ENCODE peak calls at places on chromosome 21, in four cellular contexts. T, J, M and Y are unnamed samples. For H3K9me3 and H3K4me1, the result is how much of the 10 kb centered on the place peaks cover.

GRCh38 chr21:46130721-46131720 is 24.4 kb downstream of the FTCD start:
- DNase-seq in T (no peak), J (no peak), M (no peak), Y (no peak)

GRCh38 chr21:28067015-28067414 is 925.7 kb downstream of the LTN1 start:
- DNase-seq in T (no peak), J (no peak), M (no peak), Y (no peak)

GRCh38 chr21:25848309-25848708 is 113.5 kb downstream of the GABPA start:
- DNase-seq in T (no peak), J (no peak), M (no peak), Y (no peak)

GRCh38 chr21:46116189-46116845 is 18.4 kb downstream of the COL6A2 start:
- DNase-seq in T (no peak), J (peak), M (no peak), Y (no peak)

GRCh38 chr21:16965424-16965823 is 547.4 kb upstream of the CXADR start:
- DNase-seq in T (no peak), J (no peak), M (no peak), Y (no peak)

GRCh38 chr21:32516729-32517649 is 68.3 kb downstream of the TCP10L start:
- DNase-seq in T (no peak), J (peak), M (no peak), Y (no peak)

GRCh38 chr21:26112127-26112742 is 58.3 kb downstream of the APP start:
- DNase-seq in T (no peak), J (no peak), M (no peak), Y (no peak)

GRCh38 chr21:22758478-22758877 is 1760.3 kb downstream of the NCAM2 start:
- DNase-seq in T (no peak), J (no peak), M (no peak), Y (no peak)

GRCh38 chr21:38626311-38626710 is 128.0 kb upstream of the ERG start:
- DNase-seq in T (no peak), J (no peak), M (no peak), Y (no peak)

GRCh38 chr21:17796503-17796902 is 22.7 kb downstream of the C21orf91 start:
- DNase-seq in T (no peak), J (no peak), M (no peak), Y (no peak)

GRCh38 chr21:18970941-18971340 is 567.4 kb upstream of the TMPRSS15 start:
- DNase-seq in T (no peak), J (no peak), M (no peak), Y (no peak)

GRCh38 chr21:39666681-39667315 is 54.1 kb downstream of the B3GALT5 start:
- DNase-seq in T (no peak), J (no peak), M (no peak), Y (peak)

GRCh38 chr21:46127239-46128105 is 27.9 kb downstream of the FTCD start:
- DNase-seq in T (no peak), J (peak), M (no peak), Y (no peak)

GRCh38 chr21:24896735-24897124 is 710.6 kb downstream of the MRPL39 start:
- DNase-seq in T (no peak), J (no peak), M (no peak), Y (no peak)

GRCh38 chr21:38679531-38679930 is 126.2 kb upstream of the ETS2 start:
- DNase-seq in T (no peak), J (no peak), M (no peak), Y (no peak)

GRCh38 chr21:27362249-27362648 is 395.4 kb upstream of the ADAMTS5 start:
- DNase-seq in T (no peak), J (no peak), M (no peak), Y (no peak)

GRCh38 chr21:45989355-45990048 is 7.9 kb downstream of the COL6A1 start:
- DNase-seq in T (no peak), J (peak), M (no peak), Y (peak)

GRCh38 chr21:26715878-26716506 is 129.2 kb downstream of the ADAMTS1 start:
- DNase-seq in T (no peak), J (peak), M (no peak), Y (peak)

GRCh38 chr21:39696620-39697019 is 48.4 kb upstream of the IGSF5 start:
- DNase-seq in T (no peak), J (no peak), M (no peak), Y (peak)

GRCh38 chr21:33069994-33070811 is at the start of gene OLIG1:
- DNase-seq in T (no peak), J (peak), M (no peak), Y (no peak)

GRCh38 chr21:17269760-17270159 is 243.1 kb upstream of the CXADR start:
- DNase-seq in T (no peak), J (no peak), M (no peak), Y (no peak)

GRCh38 chr21:22145555-22145954 is 1147.3 kb downstream of the NCAM2 start:
- DNase-seq in T (no peak), J (no peak), M (no peak), Y (no peak)

GRCh38 chr21:46110499-46111192 is 12.7 kb downstream of the COL6A2 start:
- DNase-seq in T (no peak), J (peak), M (no peak), Y (peak)

GRCh38 chr21:46457801-46458314 is 833 bp upstream of the DIP2A start:
- DNase-seq in T (no peak), J (peak), M (no peak), Y (peak)

GRCh38 chr21:15749045-15749867 is 19.5 kb downstream of the USP25 start:
- DNase-seq in T (no peak), J (no peak), M (no peak), Y (no peak)

GRCh38 chr21:15751037-15751436 is 21.3 kb downstream of the USP25 start:
- DNase-seq in T (no peak), J (no peak), M (no peak), Y (no peak)

GRCh38 chr21:15751561-15751960 is 21.8 kb downstream of the USP25 start:
- DNase-seq in T (no peak), J (no peak), M (no peak), Y (no peak)

GRCh38 chr21:15752763-15753407 is 23.1 kb downstream of the USP25 start:
- DNase-seq in T (no peak), J (no peak), M (no peak), Y (no peak)

GRCh38 chr21:15749868-15750174 is 20.0 kb downstream of the USP25 start:
- DNase-seq in T (no peak), J (no peak), M (no peak), Y (no peak)
- H3K9me3 ChIP-seq in T (under half), J (under half), M (under half), Y (under half)

GRCh38 chr21:42010507-42011493 is 640 bp upstream of the ZBTB21 start:
- DNase-seq in T (no peak), J (peak), M (no peak), Y (peak)
- H3K4me3 ChIP-seq in T (peak), J (peak), M (peak), Y (peak)

DNA sequence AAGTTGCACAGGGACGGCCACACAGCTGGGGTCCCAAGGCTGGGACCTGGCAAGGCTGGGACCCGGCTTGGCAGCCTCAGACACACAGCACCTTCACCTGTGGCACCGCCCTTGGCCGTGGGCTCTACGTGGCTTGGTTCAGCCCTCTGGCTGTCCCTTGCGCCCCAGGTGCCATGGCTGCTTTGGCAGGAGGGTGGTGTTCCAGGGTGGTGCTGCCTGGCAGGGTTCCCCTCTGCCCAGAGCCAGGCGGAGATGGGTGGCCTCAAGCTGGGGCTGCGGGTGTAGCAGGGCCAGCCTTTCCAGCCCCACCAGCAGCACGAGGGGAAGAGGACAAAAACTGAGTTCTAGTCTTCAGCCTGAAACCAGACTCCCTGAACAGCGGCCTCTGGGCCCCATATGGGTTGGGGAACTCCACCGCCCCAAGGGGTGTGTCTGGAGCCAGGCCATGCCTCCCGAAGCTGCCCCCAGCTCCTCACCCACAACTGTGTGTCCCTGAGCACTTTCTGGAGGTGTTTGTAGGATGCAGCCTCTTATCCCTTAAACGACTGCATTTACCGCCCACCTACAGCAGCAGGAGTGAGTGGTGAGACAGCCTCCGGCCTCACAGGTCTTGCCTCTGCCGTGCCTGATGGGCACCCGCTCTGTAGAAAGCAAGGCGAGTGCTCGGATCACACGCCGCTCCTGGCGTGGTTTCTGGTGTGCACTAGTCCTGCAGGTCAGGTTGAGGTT is 92.3 kb downstream of the PDE9A start:
- DNase-seq in T (no peak), J (no peak), M (no peak), Y (no peak)
- H3K4me1 ChIP-seq in T (under half), J (under half), M (under half), Y (under half)

GRCh38 chr21:30714946-30715345 is 3.6 kb downstream of the KRTAP21-3 start:
- DNase-seq in T (no peak), J (no peak), M (no peak), Y (no peak)
- H3K9me3 ChIP-seq in T (under half), J (under half), M (under half), Y (under half)

GRCh38 chr21:35256468-35256988 is 207.4 kb upstream of the RUNX1 start:
- DNase-seq in T (no peak), J (peak), M (no peak), Y (peak)
- H3K4me3 ChIP-seq in T (no peak), J (peak), M (no peak), Y (no peak)

GRCh38 chr21:41768371-41769042 is 1.7 kb upstream of the RIPK4 start:
- DNase-seq in T (no peak), J (no peak), M (no peak), Y (peak)
- H3K4me1 ChIP-seq in T (under half), J (under half), M (under half), Y (under half)

GRCh38 chr21:42653492-42654061 is at the start of gene PDE9A:
- DNase-seq in T (no peak), J (peak), M (no peak), Y (peak)
- H3K9me3 ChIP-seq in T (under half), J (under half), M (under half), Y (under half)

DNA sequence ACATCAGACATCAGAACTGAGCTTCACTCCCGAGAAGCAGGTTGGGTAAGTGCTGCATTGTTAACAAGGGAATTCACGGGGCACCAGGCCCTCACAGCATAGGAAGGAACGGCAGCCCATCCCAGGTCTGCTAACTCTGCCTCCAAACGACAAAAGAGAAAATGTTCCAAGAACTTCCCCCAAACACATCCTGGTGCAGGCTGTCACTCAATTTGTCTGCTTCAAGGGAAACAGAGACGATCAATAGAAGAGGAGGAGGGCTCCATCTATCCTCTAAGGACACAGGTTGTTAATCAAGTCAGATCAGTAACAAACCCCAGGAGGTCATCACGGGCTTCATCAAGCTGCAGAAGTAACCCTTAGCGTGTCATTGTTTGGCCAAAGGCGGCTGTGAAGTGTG is 3.5 kb upstream of the TSPEAR start:
- DNase-seq in T (no peak), J (no peak), M (no peak), Y (no peak)
- H3K4me3 ChIP-seq in T (no peak), J (no peak), M (no peak), Y (no peak)

GRCh38 chr21:37074195-37074510 is 1.1 kb downstream of the TTC3 start:
- DNase-seq in T (no peak), J (no peak), M (no peak), Y (no peak)
- H3K4me1 ChIP-seq in T (under half), J (under half), M (under half), Y (under half)

GRCh38 chr21:9738527-9738926 is 782.9 kb upstream of the TPTE start:
- DNase-seq in T (no peak), J (no peak), M (no peak), Y (no peak)
- H3K9me3 ChIP-seq in T (under half), J (under half), M (under half), Y (under half)